ENCODE peak calls at places on chromosome 21, in seven cellular contexts. One of them, this sample, is unnamed. For H3K36me3, the result is how much of the 10 kb centered on the place peaks cover.

GRCh38 chr21:42043201-42043895 is 27.8 kb upstream of the UMODL1 start:
- DNase-seq in mucosa of descending colon: no peak
- DNase-seq in colonic mucosa: no peak
- DNase-seq in neural progenitor cell: no peak
- DNase-seq in fibroblast of lung: no peak
- DNase-seq in CD8-positive, alpha-beta T cell: no peak
- DNase-seq in cardiac muscle cell: no peak
- DNase-seq in this sample: no peak

GRCh38 chr21:36263797-36264196 is 56.2 kb upstream of the MORC3 start:
- DNase-seq in colonic mucosa: no peak
- DNase-seq in fibroblast of lung: no peak
- DNase-seq in cardiac muscle cell: no peak
- DNase-seq in CD8-positive, alpha-beta T cell: no peak
- DNase-seq in neural progenitor cell: no peak
- DNase-seq in mucosa of descending colon: no peak
- DNase-seq in this sample: no peak

GRCh38 chr21:17089121-17089520 is 423.7 kb upstream of the CXADR start:
- DNase-seq in fibroblast of lung: no peak
- DNase-seq in colonic mucosa: no peak
- DNase-seq in CD8-positive, alpha-beta T cell: no peak
- DNase-seq in cardiac muscle cell: no peak
- DNase-seq in mucosa of descending colon: no peak
- DNase-seq in neural progenitor cell: no peak
- DNase-seq in this sample: no peak

GRCh38 chr21:39263372-39263771 is 50.1 kb downstream of the BRWD1 start:
- DNase-seq in fibroblast of lung: no peak
- DNase-seq in colonic mucosa: no peak
- DNase-seq in cardiac muscle cell: peak
- DNase-seq in neural progenitor cell: no peak
- DNase-seq in CD8-positive, alpha-beta T cell: no peak
- DNase-seq in mucosa of descending colon: no peak
- DNase-seq in this sample: no peak

GRCh38 chr21:20270365-20271055 is 727.7 kb upstream of the NCAM2 start:
- DNase-seq in mucosa of descending colon: peak
- DNase-seq in fibroblast of lung: no peak
- DNase-seq in neural progenitor cell: no peak
- DNase-seq in colonic mucosa: no peak
- DNase-seq in cardiac muscle cell: no peak
- DNase-seq in CD8-positive, alpha-beta T cell: no peak
- DNase-seq in this sample: no peak

GRCh38 chr21:37367301-37367757 is 756 bp downstream of the DYRK1A start:
- DNase-seq in neural progenitor cell: peak
- DNase-seq in cardiac muscle cell: peak
- DNase-seq in CD8-positive, alpha-beta T cell: no peak
- DNase-seq in fibroblast of lung: no peak
- DNase-seq in colonic mucosa: no peak
- DNase-seq in mucosa of descending colon: no peak
- DNase-seq in this sample: peak

GRCh38 chr21:31623664-31624063 is 35.8 kb upstream of the SOD1 start:
- DNase-seq in mucosa of descending colon: no peak
- DNase-seq in neural progenitor cell: peak
- DNase-seq in cardiac muscle cell: no peak
- DNase-seq in colonic mucosa: no peak
- DNase-seq in CD8-positive, alpha-beta T cell: no peak
- DNase-seq in fibroblast of lung: no peak
- DNase-seq in this sample: no peak

GRCh38 chr21:30984897-30985296 is 53.4 kb downstream of the KRTAP19-8 start:
- DNase-seq in colonic mucosa: no peak
- DNase-seq in mucosa of descending colon: no peak
- DNase-seq in fibroblast of lung: no peak
- DNase-seq in CD8-positive, alpha-beta T cell: no peak
- DNase-seq in cardiac muscle cell: no peak
- DNase-seq in neural progenitor cell: no peak
- DNase-seq in this sample: no peak

GRCh38 chr21:10272216-10272615 is 249.2 kb upstream of the TPTE start:
- DNase-seq in fibroblast of lung: no peak
- DNase-seq in cardiac muscle cell: no peak
- DNase-seq in CD8-positive, alpha-beta T cell: no peak
- DNase-seq in colonic mucosa: no peak
- DNase-seq in neural progenitor cell: no peak
- DNase-seq in mucosa of descending colon: no peak
- DNase-seq in this sample: no peak

GRCh38 chr21:35635994-35636393 is 424.3 kb downstream of the SETD4 start:
- DNase-seq in neural progenitor cell: no peak
- DNase-seq in cardiac muscle cell: no peak
- DNase-seq in CD8-positive, alpha-beta T cell: no peak
- DNase-seq in fibroblast of lung: no peak
- DNase-seq in colonic mucosa: no peak
- DNase-seq in mucosa of descending colon: no peak
- DNase-seq in this sample: no peak

GRCh38 chr21:41894922-41895557 is 15.9 kb upstream of the PRDM15 start:
- DNase-seq in mucosa of descending colon: no peak
- DNase-seq in CD8-positive, alpha-beta T cell: no peak
- DNase-seq in neural progenitor cell: no peak
- DNase-seq in cardiac muscle cell: peak
- DNase-seq in colonic mucosa: no peak
- DNase-seq in fibroblast of lung: peak
- DNase-seq in this sample: no peak

GRCh38 chr21:42638266-42638863 is 15.1 kb upstream of the PDE9A start:
- DNase-seq in colonic mucosa: no peak
- DNase-seq in mucosa of descending colon: no peak
- DNase-seq in fibroblast of lung: no peak
- DNase-seq in cardiac muscle cell: no peak
- DNase-seq in CD8-positive, alpha-beta T cell: no peak
- DNase-seq in neural progenitor cell: no peak
- DNase-seq in this sample: no peak

GRCh38 chr21:38323721-38324591 is 67.2 kb downstream of the KCNJ15 start:
- DNase-seq in cardiac muscle cell: peak
- DNase-seq in CD8-positive, alpha-beta T cell: no peak
- DNase-seq in neural progenitor cell: peak
- DNase-seq in colonic mucosa: no peak
- DNase-seq in fibroblast of lung: peak
- DNase-seq in mucosa of descending colon: no peak
- DNase-seq in this sample: no peak

GRCh38 chr21:41834252-41834925 is 44.8 kb downstream of the PRDM15 start:
- DNase-seq in CD8-positive, alpha-beta T cell: no peak
- DNase-seq in cardiac muscle cell: no peak
- DNase-seq in neural progenitor cell: no peak
- DNase-seq in colonic mucosa: no peak
- DNase-seq in mucosa of descending colon: no peak
- DNase-seq in fibroblast of lung: no peak
- DNase-seq in this sample: no peak

DNA sequence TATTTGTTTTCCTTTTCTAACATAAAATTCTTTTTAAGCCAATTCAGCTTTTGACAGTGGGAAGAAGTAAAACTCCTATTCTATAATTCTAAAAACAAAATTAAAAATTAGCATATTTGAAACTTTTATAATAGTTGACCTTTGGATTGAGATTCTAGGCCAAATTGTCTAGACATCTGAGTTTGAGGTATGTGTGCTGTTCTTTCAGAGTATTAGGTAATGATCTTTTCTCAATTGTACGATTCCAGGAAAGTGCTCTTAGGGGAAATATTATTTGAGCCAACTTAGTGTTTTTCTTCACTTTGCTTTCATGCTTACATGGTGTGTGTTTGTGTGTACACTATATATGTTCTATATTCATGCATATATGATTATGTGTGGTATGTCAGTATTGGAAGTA is 132.4 kb downstream of the ATP5PO start:
- DNase-seq in mucosa of descending colon: no peak
- DNase-seq in neural progenitor cell: no peak
- DNase-seq in cardiac muscle cell: no peak
- DNase-seq in CD8-positive, alpha-beta T cell: no peak
- DNase-seq in fibroblast of lung: peak
- DNase-seq in colonic mucosa: no peak
- DNase-seq in this sample: no peak
- H3K36me3 ChIP-seq in mucosa of descending colon: under half
- H3K36me3 ChIP-seq in neural progenitor cell: under half
- H3K36me3 ChIP-seq in cardiac muscle cell: under half
- H3K36me3 ChIP-seq in CD8-positive, alpha-beta T cell: under half
- H3K36me3 ChIP-seq in fibroblast of lung: under half
- H3K36me3 ChIP-seq in colonic mucosa: under half
- H3K36me3 ChIP-seq in this sample: under half

DNA sequence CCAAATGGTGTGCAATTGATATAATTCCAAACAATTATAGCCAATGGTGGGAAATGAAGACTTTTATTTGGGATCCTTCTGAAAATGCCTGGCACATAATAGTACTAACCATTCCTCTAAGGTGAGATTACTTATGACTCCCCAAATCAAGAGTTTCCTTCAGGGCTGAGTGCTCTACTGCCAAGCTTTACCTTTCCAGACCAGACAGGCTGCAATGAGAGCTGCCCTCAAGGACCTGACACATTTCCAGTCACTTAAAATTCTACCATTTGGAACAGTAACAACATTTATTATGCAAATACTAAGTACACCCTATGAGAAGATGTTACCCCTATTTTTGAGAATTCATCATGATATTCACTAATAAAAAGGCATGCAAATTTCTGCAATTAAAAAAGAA is 21.1 kb downstream of the PAXBP1 start:
- DNase-seq in colonic mucosa: no peak
- DNase-seq in neural progenitor cell: no peak
- DNase-seq in cardiac muscle cell: no peak
- DNase-seq in fibroblast of lung: no peak
- DNase-seq in mucosa of descending colon: no peak
- DNase-seq in CD8-positive, alpha-beta T cell: no peak
- DNase-seq in this sample: no peak
- H3K36me3 ChIP-seq in colonic mucosa: under half
- H3K36me3 ChIP-seq in neural progenitor cell: under half
- H3K36me3 ChIP-seq in cardiac muscle cell: half or more
- H3K36me3 ChIP-seq in fibroblast of lung: under half
- H3K36me3 ChIP-seq in mucosa of descending colon: under half
- H3K36me3 ChIP-seq in CD8-positive, alpha-beta T cell: under half
- H3K36me3 ChIP-seq in this sample: half or more

GRCh38 chr21:29330797-29331196 is 32.1 kb downstream of the BACH1 start:
- DNase-seq in neural progenitor cell: no peak
- DNase-seq in colonic mucosa: no peak
- DNase-seq in CD8-positive, alpha-beta T cell: no peak
- DNase-seq in mucosa of descending colon: no peak
- DNase-seq in fibroblast of lung: no peak
- DNase-seq in cardiac muscle cell: no peak
- DNase-seq in this sample: no peak
- H3K36me3 ChIP-seq in neural progenitor cell: under half
- H3K36me3 ChIP-seq in colonic mucosa: under half
- H3K36me3 ChIP-seq in CD8-positive, alpha-beta T cell: under half
- H3K36me3 ChIP-seq in mucosa of descending colon: under half
- H3K36me3 ChIP-seq in fibroblast of lung: under half
- H3K36me3 ChIP-seq in cardiac muscle cell: under half
- H3K36me3 ChIP-seq in this sample: half or more

DNA sequence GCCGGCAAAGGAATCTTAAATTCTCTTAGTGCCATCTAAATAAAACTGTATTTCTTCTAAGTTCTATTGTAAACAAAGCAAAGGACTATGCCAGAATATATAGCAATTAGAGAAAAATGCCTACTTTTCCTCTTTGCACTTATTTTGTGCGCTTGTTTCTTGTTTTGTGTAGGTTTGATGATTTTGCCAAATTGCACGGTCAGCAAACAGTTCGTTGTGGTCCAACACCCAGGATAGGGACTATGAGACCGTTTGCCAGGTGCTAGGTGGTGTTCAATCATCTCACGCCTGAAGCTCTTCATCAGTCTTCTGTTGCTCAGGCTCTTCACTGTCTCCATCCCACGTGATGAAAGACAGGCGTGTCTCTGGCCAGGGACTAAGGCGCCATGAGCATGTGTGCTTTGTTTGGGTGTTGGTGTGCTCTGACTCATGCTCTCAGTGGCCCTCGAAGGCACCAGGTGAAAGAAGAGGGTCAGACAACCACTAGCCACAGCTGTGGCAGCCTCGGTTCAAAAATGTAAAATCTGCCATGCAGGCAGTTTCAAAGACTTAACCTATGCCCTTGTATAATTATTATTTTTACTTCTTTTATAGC is 36.9 kb upstream of the KCNE1 start:
- DNase-seq in fibroblast of lung: no peak
- DNase-seq in CD8-positive, alpha-beta T cell: no peak
- DNase-seq in colonic mucosa: no peak
- DNase-seq in mucosa of descending colon: no peak
- DNase-seq in cardiac muscle cell: no peak
- DNase-seq in neural progenitor cell: no peak
- DNase-seq in this sample: no peak
- H3K36me3 ChIP-seq in fibroblast of lung: under half
- H3K36me3 ChIP-seq in CD8-positive, alpha-beta T cell: under half
- H3K36me3 ChIP-seq in colonic mucosa: under half
- H3K36me3 ChIP-seq in mucosa of descending colon: under half
- H3K36me3 ChIP-seq in cardiac muscle cell: under half
- H3K36me3 ChIP-seq in neural progenitor cell: under half
- H3K36me3 ChIP-seq in this sample: under half

GRCh38 chr21:44415073-44416025 is 40.0 kb upstream of the LRRC3 start:
- DNase-seq in CD8-positive, alpha-beta T cell: no peak
- DNase-seq in fibroblast of lung: no peak
- DNase-seq in cardiac muscle cell: no peak
- DNase-seq in mucosa of descending colon: no peak
- DNase-seq in neural progenitor cell: peak
- DNase-seq in colonic mucosa: no peak
- DNase-seq in this sample: no peak
- H3K36me3 ChIP-seq in CD8-positive, alpha-beta T cell: under half
- H3K36me3 ChIP-seq in fibroblast of lung: under half
- H3K36me3 ChIP-seq in cardiac muscle cell: under half
- H3K36me3 ChIP-seq in mucosa of descending colon: under half
- H3K36me3 ChIP-seq in neural progenitor cell: under half
- H3K36me3 ChIP-seq in colonic mucosa: under half
- H3K36me3 ChIP-seq in this sample: under half

GRCh38 chr21:46354046-46354445 is 30.1 kb downstream of the PCNT start:
- DNase-seq in cardiac muscle cell: no peak
- DNase-seq in neural progenitor cell: no peak
- DNase-seq in mucosa of descending colon: no peak
- DNase-seq in colonic mucosa: no peak
- DNase-seq in fibroblast of lung: no peak
- DNase-seq in CD8-positive, alpha-beta T cell: no peak
- DNase-seq in this sample: no peak
- H3K36me3 ChIP-seq in cardiac muscle cell: under half
- H3K36me3 ChIP-seq in neural progenitor cell: under half
- H3K36me3 ChIP-seq in mucosa of descending colon: under half
- H3K36me3 ChIP-seq in colonic mucosa: under half
- H3K36me3 ChIP-seq in fibroblast of lung: under half
- H3K36me3 ChIP-seq in CD8-positive, alpha-beta T cell: under half
- H3K36me3 ChIP-seq in this sample: half or more